ENCODE peak calls at places on chromosomes 7 and 10, in nine cellular contexts. W is body of pancreas; P is AG04450; A is mammary epithelial cell; X is cardiac muscle cell; J is heart right ventricle; M is astrocyte; T is colonic mucosa; F is CD4-positive, alpha-beta T cell. Q is an unnamed sample.

GRCh38 chr7:33250421-33250827 is 121.1 kb downstream of the BBS9 start:
- DNase-seq in W (no peak), P (peak; percentile 8), A (no peak), X (peak; percentile 87), J (no peak), M (peak; percentile 93), T (no peak), F (no peak), Q (no peak)

GRCh38 chr7:44131173-44132009 is 8.0 kb upstream of the POLD2 start:
- DNase-seq in W (peak; percentile 44), P (no peak), A (peak; percentile 6), X (peak; percentile 33), J (no peak), M (no peak), T (no peak), F (no peak), Q (peak; percentile 23)

GRCh38 chr10:58157076-58157766 is 110.5 kb downstream of the IPMK start:
- DNase-seq in W (no peak), P (peak; percentile 88), A (peak; percentile 94), X (peak; percentile 99), J (no peak), M (peak; percentile 98), T (no peak), F (no peak), Q (peak; percentile 71)

GRCh38 chr7:92634924-92635519 is 44.8 kb upstream of the FAM133B start:
- DNase-seq in W (no peak), P (peak; percentile 43), A (peak; percentile 85), X (peak; percentile 64), J (no peak), M (peak; percentile 84), T (peak; percentile 37), F (no peak), Q (peak; percentile 49)

GRCh38 chr7:123712619-123713018 is 36.2 kb downstream of the WASL start:
- DNase-seq in W (no peak), P (peak; percentile 30), A (peak; percentile 31), X (peak; percentile 71), J (no peak), M (peak; percentile 85), T (no peak), F (no peak), Q (no peak)

GRCh38 chr7:142782922-142783900 is 12.4 kb downstream of the PRSS2 start:
- DNase-seq in W (peak; percentile 96), P (peak; percentile 77), A (peak; percentile 75), X (peak; percentile 95), J (peak; percentile 81), M (peak; percentile 77), T (peak; percentile 86), F (peak; percentile 67), Q (peak; percentile 72)

GRCh38 chr7:48140001-48140681 is 31.1 kb upstream of the ABCA13 start:
- DNase-seq in W (peak; percentile 64), P (no peak), A (no peak), X (peak; percentile 33), J (no peak), M (no peak), T (peak; percentile 81), F (no peak), Q (no peak)

GRCh38 chr7:64882341-64883112 is 20.5 kb upstream of the ZNF273 start:
- DNase-seq in W (peak; percentile 67), P (no peak), A (no peak), X (peak; percentile 67), J (peak; percentile 81), M (peak; percentile 20), T (peak; percentile 59), F (no peak), Q (peak; percentile 62)

GRCh38 chr7:34158754-34159153 is 253.4 kb downstream of the BMPER start:
- DNase-seq in W (peak; percentile 17), P (no peak), A (no peak), X (no peak), J (no peak), M (no peak), T (no peak), F (no peak), Q (no peak)

GRCh38 chr7:18361756-18362155 is 133.8 kb upstream of the HDAC9 start:
- DNase-seq in W (peak; percentile 17), P (no peak), A (no peak), X (peak; percentile 56), J (no peak), M (peak; percentile 29), T (peak; percentile 38), F (no peak), Q (peak; percentile 5)

GRCh38 chr7:129066290-129067131 is 11.6 kb upstream of the TNPO3 start:
- DNase-seq in W (no peak), P (peak; percentile 16), A (peak; percentile 68), X (peak; percentile 73), J (no peak), M (peak; percentile 68), T (no peak), F (no peak), Q (peak; percentile 35)

GRCh38 chr10:62992145-62992721 is 140.9 kb upstream of the NRBF2 start:
- DNase-seq in W (no peak), P (no peak), A (peak; percentile 92), X (peak; percentile 90), J (no peak), M (peak; percentile 73), T (no peak), F (no peak), Q (no peak)

GRCh38 chr7:41730668-41731067 is 27.8 kb upstream of the INHBA start:
- DNase-seq in W (no peak), P (no peak), A (no peak), X (no peak), J (no peak), M (no peak), T (no peak), F (no peak), Q (no peak)

GRCh38 chr10:92760609-92761008 is 70.9 kb downstream of the HHEX start:
- DNase-seq in W (no peak), P (peak; percentile 39), A (no peak), X (peak; percentile 40), J (no peak), M (peak; percentile 42), T (no peak), F (no peak), Q (no peak)

GRCh38 chr7:19112290-19113000 is 5.0 kb downstream of the TWIST1 start:
- DNase-seq in W (no peak), P (no peak), A (no peak), X (peak; percentile 78), J (peak; percentile 18), M (peak; percentile 86), T (no peak), F (no peak), Q (no peak)

GRCh38 chr10:23191764-23192395 is at the start of gene PTF1A:
- DNase-seq in W (peak; percentile 84), P (no peak), A (no peak), X (no peak), J (no peak), M (no peak), T (no peak), F (no peak), Q (no peak)

DNA sequence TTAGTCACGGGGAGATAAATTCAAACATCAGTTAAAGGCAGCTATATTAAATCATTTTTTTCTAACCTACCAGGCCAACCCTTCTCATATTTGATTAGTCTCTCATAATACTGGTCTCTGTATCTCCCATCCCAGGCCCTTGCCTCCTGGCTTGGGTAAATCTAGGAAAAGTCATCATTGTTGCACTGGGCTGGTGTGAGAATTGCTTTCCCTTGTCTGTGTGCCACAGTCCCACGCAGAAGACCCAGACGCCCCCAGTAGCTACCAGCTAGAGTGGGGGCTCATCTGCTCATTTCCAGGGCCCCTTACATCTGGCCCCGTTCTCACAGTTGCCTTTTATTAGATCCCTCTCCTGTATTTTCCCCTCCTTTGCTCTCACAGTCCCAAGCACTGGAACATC is 67.6 kb upstream of the VIPR2 start:
- DNase-seq in W (no peak), P (no peak), A (no peak), X (no peak), J (no peak), M (no peak), T (no peak), F (no peak), Q (no peak)
- H3K27ac ChIP-seq in W (no peak overlapping the region), P (no peak overlapping the region), A (no peak overlapping the region), X (no peak overlapping the region), J (no peak overlapping the region), M (no peak overlapping the region), T (no peak overlapping the region), F (no peak overlapping the region), Q (no peak overlapping the region)

DNA sequence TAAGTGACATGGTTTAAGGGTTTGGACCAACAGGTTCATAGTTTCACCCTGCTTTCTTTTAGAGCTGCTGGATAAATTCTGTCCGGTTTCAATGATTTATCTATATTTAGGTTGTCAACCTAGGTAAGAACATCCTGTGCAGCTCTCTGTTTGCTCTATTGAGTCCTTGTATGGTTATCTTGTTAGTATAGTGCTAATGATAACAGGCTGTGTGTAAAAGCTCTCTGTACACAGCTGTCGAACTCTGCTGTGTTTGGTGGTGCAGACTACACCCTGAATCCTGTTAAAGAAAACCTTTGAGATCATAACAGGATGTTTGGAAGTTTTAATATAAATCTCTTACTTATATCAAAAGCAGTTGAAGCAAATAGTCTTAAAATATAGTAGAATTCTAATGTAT is 219.2 kb downstream of the SDK1 start:
- DNase-seq in W (peak; percentile 82), P (no peak), A (no peak), X (no peak), J (no peak), M (no peak), T (no peak), F (no peak), Q (no peak)
- H3K27ac ChIP-seq in W (peak overlapping the region; percentile 87), P (no peak overlapping the region), A (no peak overlapping the region), X (peak overlapping the region; percentile 67), J (no peak overlapping the region), M (no peak overlapping the region), T (no peak overlapping the region), F (no peak overlapping the region), Q (no peak overlapping the region)

DNA sequence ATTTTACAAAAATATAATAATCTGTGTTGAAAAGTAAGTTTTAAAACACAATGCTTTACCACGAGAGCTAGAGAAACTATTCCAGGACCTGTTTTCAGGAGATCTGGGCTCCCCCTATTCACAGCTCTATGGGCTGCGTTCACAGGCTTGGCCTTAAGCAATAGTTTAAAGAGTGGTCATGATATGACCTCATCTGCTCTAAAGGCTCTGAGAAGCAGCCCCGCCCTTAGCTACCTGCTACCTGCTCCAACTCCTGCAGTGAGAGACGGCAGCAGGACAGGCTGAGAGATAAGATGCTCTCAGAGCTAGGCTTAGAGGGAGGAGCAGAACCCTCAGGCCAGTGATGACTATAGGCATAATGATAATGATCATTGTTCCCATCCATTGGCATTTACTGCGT is 12.6 kb downstream of the ALOX5 start:
- DNase-seq in W (no peak), P (no peak), A (peak; percentile 21), X (no peak), J (no peak), M (no peak), T (no peak), F (no peak), Q (no peak)
- H3K27ac ChIP-seq in W (no peak overlapping the region), P (no peak overlapping the region), A (no peak overlapping the region), X (no peak overlapping the region), J (no peak overlapping the region), M (no peak overlapping the region), T (no peak overlapping the region), F (no peak overlapping the region), Q (no peak overlapping the region)

DNA sequence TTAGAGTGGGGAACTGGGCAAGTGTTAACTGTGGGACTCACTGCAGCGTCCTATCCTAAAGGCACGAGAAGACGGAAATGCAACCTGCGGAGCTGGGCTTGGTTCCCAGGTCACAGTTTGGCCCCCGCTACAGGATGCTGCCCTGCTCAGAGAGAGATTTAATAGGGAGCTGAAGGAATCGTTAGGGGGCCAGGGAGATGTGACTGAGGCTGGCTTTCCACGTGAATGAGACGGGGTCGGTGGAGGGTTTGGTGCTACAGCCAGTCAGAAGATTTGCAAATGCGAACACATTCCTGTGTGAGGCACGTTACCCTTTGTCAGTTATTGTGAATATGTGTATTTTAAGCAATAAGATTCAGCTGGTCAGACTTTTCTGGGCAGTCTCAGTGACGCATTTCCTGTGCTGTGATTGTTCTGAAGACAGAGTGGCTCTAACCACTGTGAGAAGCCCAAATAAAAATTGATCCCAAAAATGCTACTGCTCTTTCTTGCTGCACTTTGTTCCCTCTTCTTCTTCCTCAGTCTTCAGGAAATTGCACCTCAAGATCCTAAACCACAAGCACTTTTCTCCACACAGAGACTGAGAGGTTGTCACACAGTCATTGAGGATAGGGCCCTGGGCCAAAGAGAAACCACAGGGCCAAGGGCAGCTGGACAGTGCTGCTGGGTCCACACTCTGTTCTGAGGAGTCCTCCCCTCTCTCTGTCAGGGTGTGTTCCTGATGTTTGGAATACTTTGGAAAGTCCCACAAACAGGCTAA is 21.2 kb downstream of the CYP17A1 start:
- DNase-seq in W (peak; percentile 29), P (peak; percentile 81), A (no peak), X (peak; percentile 94), J (peak; percentile 44), M (peak; percentile 93), T (no peak), F (no peak), Q (no peak)
- H3K27ac ChIP-seq in W (peak overlapping the region; percentile 31), P (peak overlapping the region; percentile 98), A (no peak overlapping the region), X (peak overlapping the region; percentile 30), J (peak overlapping the region; percentile 95), M (peak overlapping the region; percentile 95), T (peak overlapping the region; percentile 75), F (no peak overlapping the region), Q (peak overlapping the region; percentile 82)